ENCODE peak calls at places on chromosome 1, in six cellular contexts. N is GM10248, Q is heart left ventricle, X is lung, I is osteocyte, S is RWPE1. T is an unnamed sample.
A peak's percentile ranks its signal among the peaks of the same experiment; 100 is the strongest.

GRCh38 chr1:45566722-45567121 is 16.1 kb downstream of the AKR1A1 start:
- DNase-seq in S (no peak), Q (peak; percentile 71), X (peak; percentile 46), N (no peak), I (no peak), T (no peak)

GRCh38 chr1:54064244-54064643 is 10.8 kb downstream of the TCEANC2 start:
- DNase-seq in N (no peak), Q (no peak), S (no peak), X (no peak), I (no peak), T (no peak)

GRCh38 chr1:185581020-185581419 is 153.2 kb upstream of the HMCN1 start:
- DNase-seq in I (no peak), X (no peak), S (no peak), Q (no peak), N (no peak), T (no peak)

GRCh38 chr1:67850151-67850551 is 16.9 kb upstream of the GNG12 start:
- DNase-seq in X (no peak), I (no peak), Q (no peak), N (peak; percentile 18), S (peak; percentile 30), T (no peak)

GRCh38 chr1:221856188-221857093 is 114.6 kb upstream of the DUSP10 start:
- DNase-seq in N (no peak), Q (no peak), I (no peak), S (peak; percentile 69), X (no peak), T (no peak)

GRCh38 chr1:114979278-114979891 is 50.2 kb upstream of the TSHB start:
- DNase-seq in I (no peak), S (peak; percentile 44), N (peak; percentile 13), Q (peak; percentile 38), X (peak; percentile 55), T (peak; percentile 22)

GRCh38 chr1:89358287-89358893 is 5.5 kb upstream of the GBP6 start:
- DNase-seq in X (peak; percentile 75), Q (peak; percentile 75), S (peak; percentile 51), N (peak; percentile 51), I (no peak), T (peak; percentile 54)

GRCh38 chr1:104073463-104073902 is 323.8 kb downstream of the AMY1C start:
- DNase-seq in N (no peak), Q (no peak), I (no peak), S (no peak), X (no peak), T (no peak)

GRCh38 chr1:15739745-15740144 is 2.6 kb upstream of the TMEM82 start:
- DNase-seq in Q (no peak), I (no peak), X (no peak), N (no peak), S (no peak), T (no peak)

GRCh38 chr1:171233183-171233582 is 15.1 kb upstream of the FMO1 start:
- DNase-seq in S (no peak), N (no peak), Q (no peak), X (no peak), I (no peak), T (no peak)

GRCh38 chr1:56255516-56256181 is 323.7 kb downstream of the PLPP3 start:
- DNase-seq in Q (peak; percentile 81), N (no peak), S (no peak), X (peak; percentile 53), I (no peak), T (no peak)

GRCh38 chr1:41529621-41530395 is 45.3 kb upstream of the EDN2 start:
- DNase-seq in S (no peak), N (no peak), Q (peak; percentile 25), X (no peak), I (no peak), T (no peak)
- TF ChIP-seq CTCF in S (no peak), N (no peak), Q (no peak), X (no peak), I (no peak), T (no peak)

DNA sequence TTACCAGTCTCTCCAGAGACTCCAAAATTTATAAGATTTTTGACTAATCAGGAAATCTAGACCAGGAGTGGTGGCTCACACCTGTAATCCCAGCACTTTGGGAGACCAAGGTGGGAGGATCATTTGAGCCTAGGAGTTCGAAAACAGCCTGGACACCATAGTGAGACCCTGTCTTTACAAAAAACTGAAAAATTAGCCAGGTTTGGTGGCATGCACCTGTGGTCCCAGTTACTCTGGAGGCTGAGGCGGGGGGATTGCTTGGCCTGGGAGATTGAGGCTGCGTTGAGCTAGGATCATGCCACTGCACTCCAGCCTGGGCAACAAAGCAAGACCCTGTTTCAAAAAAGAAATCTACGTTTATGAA is 10.0 kb downstream of the ATP8B2 start:
- DNase-seq in Q (no peak), N (no peak), I (no peak), X (no peak), S (no peak), T (no peak)
- TF ChIP-seq CTCF in Q (no peak), N (peak; percentile 10), I (peak; percentile 16), X (no peak), S (peak; percentile 49), T (peak; percentile 4)

DNA sequence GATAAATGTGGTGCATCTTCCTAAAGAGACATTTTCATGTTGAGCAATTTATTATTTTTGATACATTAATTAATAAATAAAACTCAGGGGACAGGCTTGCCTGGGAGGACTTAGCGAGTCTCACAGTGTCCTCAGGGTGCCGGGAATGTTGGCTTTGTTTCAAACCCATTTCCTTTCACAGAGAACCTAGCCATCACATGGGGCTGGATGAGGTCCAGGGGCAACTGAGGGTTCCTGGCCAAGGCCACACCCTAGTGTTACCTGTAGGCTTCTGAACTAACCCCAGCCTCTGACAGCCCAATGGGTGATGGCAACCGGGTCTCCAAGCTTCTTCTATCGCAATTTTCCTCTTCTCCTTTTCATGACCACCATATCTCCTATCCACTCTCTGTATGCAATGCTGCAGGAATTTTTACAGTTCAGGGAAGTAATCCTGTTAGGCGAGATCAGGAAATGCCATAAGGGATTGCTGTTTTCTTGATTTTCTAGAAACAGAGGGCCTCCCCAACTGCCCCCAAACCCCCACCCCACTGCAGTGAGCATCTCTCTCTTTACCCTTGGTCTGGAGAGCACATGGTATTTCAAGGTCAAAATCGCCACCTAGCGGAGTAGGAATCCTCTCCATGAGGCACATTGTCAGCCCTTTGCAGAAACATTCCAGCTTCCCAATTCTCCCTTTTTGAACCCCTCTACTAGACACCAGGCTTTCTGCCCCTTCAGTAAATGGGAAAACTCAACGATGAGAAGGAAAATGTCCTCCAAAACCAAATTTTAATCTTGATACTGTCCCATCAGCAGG is 22.1 kb upstream of the SMYD3 start:
- DNase-seq in X (no peak), N (no peak), Q (no peak), S (no peak), I (no peak), T (no peak)
- TF ChIP-seq CTCF in X (no peak), N (no peak), Q (no peak), S (no peak), I (no peak), T (no peak)

GRCh38 chr1:30380625-30380984 is 342.8 kb downstream of the MATN1 start:
- DNase-seq in S (no peak), X (no peak), I (no peak), N (no peak), Q (no peak), T (no peak)
- TF ChIP-seq CTCF in S (peak; percentile 58), X (no peak), I (no peak), N (no peak), Q (no peak), T (peak; percentile 13)

GRCh38 chr1:167794043-167794442 is 72.3 kb downstream of the MPZL1 start:
- DNase-seq in I (no peak), S (no peak), Q (no peak), N (no peak), X (no peak), T (no peak)

GRCh38 chr1:167795810-167796740 is 74.3 kb downstream of the MPZL1 start:
- DNase-seq in N (no peak), I (no peak), X (no peak), S (peak; percentile 54), Q (peak; percentile 35), T (no peak)

GRCh38 chr1:167789501-167789900 is 67.7 kb downstream of the MPZL1 start:
- DNase-seq in Q (no peak), N (no peak), S (peak; percentile 60), I (no peak), X (no peak), T (no peak)

GRCh38 chr1:167790117-167790516 is 68.3 kb downstream of the MPZL1 start:
- DNase-seq in I (no peak), S (peak; percentile 87), X (no peak), Q (no peak), N (no peak), T (no peak)

GRCh38 chr1:167791281-167792209 is 69.8 kb downstream of the MPZL1 start:
- DNase-seq in I (no peak), S (no peak), N (no peak), Q (peak; percentile 51), X (peak; percentile 58), T (no peak)
- TF ChIP-seq CTCF in I (no peak), S (no peak), N (no peak), Q (peak; percentile 3), X (no peak), T (no peak)

GRCh38 chr1:168589136-168589535 is 12.7 kb downstream of the XCL1 start:
- DNase-seq in S (no peak), I (no peak), X (no peak), N (no peak), Q (no peak), T (no peak)
- TF ChIP-seq CTCF in S (no peak), I (no peak), X (no peak), N (no peak), Q (no peak), T (no peak)

GRCh38 chr1:229254910-229255541 is 15.9 kb upstream of the RAB4A start:
- DNase-seq in N (no peak), X (no peak), S (no peak), I (no peak), Q (no peak), T (no peak)
- TF ChIP-seq CTCF in N (peak; percentile 17), X (no peak), S (peak; percentile 25), I (peak; percentile 50), Q (peak; percentile 29), T (peak; percentile 29)

DNA sequence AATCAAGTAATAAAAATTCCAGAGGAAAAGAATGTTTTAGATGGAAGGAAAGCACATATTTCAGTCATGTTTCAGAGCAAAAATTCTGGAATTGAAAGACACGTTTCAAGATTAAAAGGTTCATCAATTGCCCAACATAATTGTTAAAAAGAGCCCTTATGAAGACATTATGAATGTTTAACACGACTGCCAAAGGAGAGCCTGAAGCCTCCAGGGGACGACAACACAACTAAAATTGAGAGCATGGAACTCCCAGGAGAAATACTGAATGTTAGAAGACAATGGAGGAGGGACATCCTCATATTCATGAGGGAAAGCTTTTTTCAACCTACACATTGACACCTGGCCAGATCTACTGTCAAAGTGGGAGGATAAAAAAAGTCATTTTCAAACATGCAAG is 16.0 kb downstream of the OR2T11 start:
- DNase-seq in Q (peak; percentile 27), I (no peak), S (no peak), X (peak; percentile 57), N (peak; percentile 35), T (peak; percentile 22)
- TF ChIP-seq CTCF in Q (peak; percentile 60), I (peak; percentile 52), S (peak; percentile 57), X (peak; percentile 17), N (peak; percentile 63), T (peak; percentile 67)

T was measured in GM13977.